ENCODE peak calls at places on chromosomes 4 and X, in five cellular contexts. W, N, K, A and I are unnamed samples.

GRCh38 chrX:103794117-103794516 is 17.5 kb downstream of the PLP1 start:
- DNase-seq in W (peak), N (no peak), K (no peak), A (no peak), I (no peak)

GRCh38 chr4:171378323-171378722 is 434.9 kb upstream of the GALNTL6 start:
- DNase-seq in W (no peak), N (no peak), K (no peak), A (no peak), I (no peak)

GRCh38 chrX:118315529-118315928 is 30.4 kb upstream of the WDR44 start:
- DNase-seq in W (no peak), N (no peak), K (no peak), A (no peak), I (no peak)

GRCh38 chr4:185480016-185480732 is 8.6 kb upstream of the CCDC110 start:
- DNase-seq in W (no peak), N (no peak), K (no peak), A (no peak), I (no peak)

GRCh38 chr4:113919611-113920010 is 59.8 kb downstream of the ARSJ start:
- DNase-seq in W (peak), N (no peak), K (no peak), A (peak), I (no peak)

GRCh38 chr4:145736241-145736831 is 56.4 kb downstream of the C4orf51 start:
- DNase-seq in W (no peak), N (no peak), K (no peak), A (peak), I (no peak)

GRCh38 chrX:48541140-48541814 is 1.8 kb downstream of the TBC1D25 start:
- DNase-seq in W (no peak), N (no peak), K (no peak), A (no peak), I (no peak)

GRCh38 chr4:187840814-187841213 is 154.8 kb upstream of the ZFP42 start:
- DNase-seq in W (peak), N (no peak), K (no peak), A (peak), I (no peak)

GRCh38 chrX:3204606-3205005 is 141.8 kb downstream of the MXRA5 start:
- DNase-seq in W (no peak), N (no peak), K (no peak), A (no peak), I (no peak)

GRCh38 chr4:40514409-40515025 is 115.1 kb downstream of the RBM47 start:
- DNase-seq in W (no peak), N (no peak), K (no peak), A (no peak), I (no peak)

GRCh38 chrX:136250191-136251041 is 784 bp downstream of the MAP7D3 start:
- DNase-seq in W (no peak), N (peak), K (no peak), A (peak), I (no peak)

GRCh38 chrX:32448945-32449344 is 762.4 kb downstream of the DMD start:
- DNase-seq in W (no peak), N (no peak), K (no peak), A (no peak), I (no peak)

DNA sequence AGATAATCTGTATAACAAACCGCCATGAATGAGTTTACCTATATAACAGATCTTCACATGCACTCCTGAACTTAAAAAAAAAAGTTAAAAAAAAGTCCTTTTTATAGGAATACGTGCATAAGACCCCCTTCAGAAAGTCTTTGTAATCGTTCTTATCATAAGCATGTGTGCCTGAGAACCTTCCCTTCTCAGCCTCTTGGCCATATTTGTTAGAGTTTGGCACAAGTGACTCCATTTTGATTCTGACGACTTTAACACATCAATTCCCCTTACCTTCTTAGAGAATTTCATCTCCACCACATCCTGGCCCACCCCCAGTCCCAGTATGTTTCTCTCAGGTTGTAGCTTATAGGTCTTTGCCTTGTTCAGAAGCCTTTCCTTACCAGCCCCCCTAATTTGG is 16.0 kb upstream of the ANXA5 start:
- DNase-seq in W (no peak), N (no peak), K (no peak), A (no peak), I (no peak)
- H4K91ac ChIP-seq in W (no peak), N (no peak), K (no peak), A (no peak), I (no peak)

GRCh38 chr4:73596001-73596400 is 24.2 kb downstream of the RASSF6 start:
- DNase-seq in W (no peak), N (no peak), K (no peak), A (no peak), I (no peak)
- H2BK15ac ChIP-seq in W (no peak), N (no peak), K (no peak), A (no peak), I (no peak)

GRCh38 chr4:183099537-183100297 is 660 bp downstream of the WWC2 start:
- DNase-seq in W (no peak), N (peak), K (peak), A (peak), I (peak)
- H4K91ac ChIP-seq in W (peak), N (no peak), K (no peak), A (peak), I (no peak)

DNA sequence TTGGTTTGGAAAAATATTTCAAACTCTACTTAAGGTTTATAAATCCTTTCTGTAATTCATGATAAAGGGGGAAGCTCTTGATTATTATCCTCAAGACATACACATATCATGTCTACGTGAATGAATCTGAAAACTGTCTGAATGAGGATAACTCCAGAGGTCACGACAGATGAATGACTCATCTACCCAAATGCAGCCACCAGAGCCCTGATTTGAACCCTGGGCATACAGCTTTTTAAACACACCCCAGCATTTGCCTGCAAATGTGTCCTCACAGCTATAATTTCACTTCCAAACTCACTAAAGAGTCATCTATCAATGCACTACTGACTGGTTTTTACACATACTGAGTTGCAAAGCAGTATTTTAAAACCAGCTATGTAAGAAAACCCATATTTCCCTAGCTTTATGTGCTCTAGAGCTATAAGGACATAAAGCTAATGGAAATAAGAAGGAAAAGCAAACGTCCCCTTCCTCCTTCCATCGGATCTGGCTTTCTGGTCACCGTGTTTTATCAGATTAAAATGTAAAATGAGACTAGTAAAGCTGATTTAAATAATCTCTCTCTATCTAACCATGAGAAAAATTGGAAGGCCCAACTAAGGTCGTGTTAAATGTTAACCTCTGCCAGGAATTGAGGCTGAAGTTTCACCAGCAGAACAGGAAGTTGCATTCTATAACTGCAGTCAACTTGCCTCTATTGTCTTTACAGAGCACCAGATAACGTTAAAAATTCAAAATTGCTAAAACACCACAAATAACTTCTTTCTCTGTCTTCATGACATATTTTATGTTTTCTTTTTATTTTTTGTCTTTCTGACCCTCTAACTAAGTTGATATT is 63.1 kb upstream of the SPP1 start:
- DNase-seq in W (no peak), N (no peak), K (no peak), A (peak), I (no peak)
- H2BK15ac ChIP-seq in W (no peak), N (no peak), K (no peak), A (no peak), I (no peak)

GRCh38 chr4:10204401-10205058 is 87.9 kb upstream of the WDR1 start:
- DNase-seq in W (no peak), N (no peak), K (no peak), A (no peak), I (no peak)
- H4K91ac ChIP-seq in W (no peak), N (no peak), K (no peak), A (no peak), I (no peak)